ENCODE peak calls at places on chromosomes 7 and 10, in ten cellular contexts. One of them, this sample, is unnamed.

GRCh38 chr7:117269417-117269816 is 53.4 kb downstream of the WNT2 start:
- DNase-seq in activated effector memory CD4-positive, alpha-beta T cell treated with Interleukin-2 at 50 U/mL for 16 hours: no peak
- DNase-seq in choroid plexus epithelial cell: peak; percentile 91
- DNase-seq in GM13977: no peak
- DNase-seq in T-helper 9 cell: no peak
- DNase-seq in AG09319: peak; percentile 62
- DNase-seq in IMR-90: peak; percentile 98
- DNase-seq in kidney tubule cell: peak; percentile 96
- DNase-seq in NCI-H345: no peak
- DNase-seq in EL: peak; percentile 90
- DNase-seq in this sample: no peak

GRCh38 chr7:28685291-28685659 is 272.9 kb downstream of the TRIL start:
- DNase-seq in IMR-90: no peak
- DNase-seq in choroid plexus epithelial cell: no peak
- DNase-seq in GM13977: no peak
- DNase-seq in EL: no peak
- DNase-seq in activated effector memory CD4-positive, alpha-beta T cell treated with Interleukin-2 at 50 U/mL for 16 hours: no peak
- DNase-seq in NCI-H345: no peak
- DNase-seq in AG09319: no peak
- DNase-seq in T-helper 9 cell: no peak
- DNase-seq in kidney tubule cell: peak; percentile 25
- DNase-seq in this sample: no peak

GRCh38 chr10:88288621-88289059 is 294.5 kb downstream of the RNLS start:
- DNase-seq in NCI-H345: no peak
- DNase-seq in GM13977: peak; percentile 10
- DNase-seq in T-helper 9 cell: no peak
- DNase-seq in activated effector memory CD4-positive, alpha-beta T cell treated with Interleukin-2 at 50 U/mL for 16 hours: no peak
- DNase-seq in choroid plexus epithelial cell: no peak
- DNase-seq in IMR-90: no peak
- DNase-seq in EL: no peak
- DNase-seq in kidney tubule cell: no peak
- DNase-seq in AG09319: no peak
- DNase-seq in this sample: peak; percentile 24

GRCh38 chr10:97321807-97322195 is 2.7 kb downstream of the FRAT1 start:
- DNase-seq in EL: no peak
- DNase-seq in choroid plexus epithelial cell: no peak
- DNase-seq in AG09319: no peak
- DNase-seq in GM13977: no peak
- DNase-seq in NCI-H345: peak; percentile 32
- DNase-seq in activated effector memory CD4-positive, alpha-beta T cell treated with Interleukin-2 at 50 U/mL for 16 hours: no peak
- DNase-seq in T-helper 9 cell: no peak
- DNase-seq in kidney tubule cell: no peak
- DNase-seq in IMR-90: no peak
- DNase-seq in this sample: no peak

GRCh38 chr7:50266893-50267386 is 37.6 kb upstream of the IKZF1 start:
- DNase-seq in activated effector memory CD4-positive, alpha-beta T cell treated with Interleukin-2 at 50 U/mL for 16 hours: peak; percentile 79
- DNase-seq in EL: no peak
- DNase-seq in T-helper 9 cell: peak; percentile 55
- DNase-seq in kidney tubule cell: no peak
- DNase-seq in AG09319: no peak
- DNase-seq in IMR-90: no peak
- DNase-seq in NCI-H345: no peak
- DNase-seq in choroid plexus epithelial cell: no peak
- DNase-seq in GM13977: peak; percentile 28
- DNase-seq in this sample: peak; percentile 37

GRCh38 chr10:133202778-133203651 is 27.0 kb upstream of the UTF1 start:
- DNase-seq in activated effector memory CD4-positive, alpha-beta T cell treated with Interleukin-2 at 50 U/mL for 16 hours: no peak
- DNase-seq in choroid plexus epithelial cell: no peak
- DNase-seq in IMR-90: no peak
- DNase-seq in AG09319: no peak
- DNase-seq in GM13977: no peak
- DNase-seq in NCI-H345: no peak
- DNase-seq in kidney tubule cell: no peak
- DNase-seq in EL: no peak
- DNase-seq in T-helper 9 cell: no peak
- DNase-seq in this sample: no peak

GRCh38 chr10:100186253-100186780 is 488 bp upstream of the ERLIN1 start:
- DNase-seq in kidney tubule cell: peak; percentile 57
- DNase-seq in EL: no peak
- DNase-seq in AG09319: no peak
- DNase-seq in choroid plexus epithelial cell: peak; percentile 65
- DNase-seq in NCI-H345: peak; percentile 32
- DNase-seq in IMR-90: peak; percentile 41
- DNase-seq in GM13977: no peak
- DNase-seq in activated effector memory CD4-positive, alpha-beta T cell treated with Interleukin-2 at 50 U/mL for 16 hours: no peak
- DNase-seq in T-helper 9 cell: no peak
- DNase-seq in this sample: no peak

GRCh38 chr10:6409982-6410694 is 169.9 kb downstream of the PRKCQ start:
- DNase-seq in activated effector memory CD4-positive, alpha-beta T cell treated with Interleukin-2 at 50 U/mL for 16 hours: peak; percentile 39
- DNase-seq in NCI-H345: no peak
- DNase-seq in IMR-90: peak; percentile 76
- DNase-seq in kidney tubule cell: peak; percentile 45
- DNase-seq in GM13977: no peak
- DNase-seq in AG09319: no peak
- DNase-seq in T-helper 9 cell: peak; percentile 30
- DNase-seq in EL: peak; percentile 34
- DNase-seq in choroid plexus epithelial cell: peak; percentile 83
- DNase-seq in this sample: no peak

GRCh38 chr10:119782981-119783664 is 57.3 kb downstream of the INPP5F start:
- DNase-seq in IMR-90: no peak
- DNase-seq in AG09319: no peak
- DNase-seq in kidney tubule cell: no peak
- DNase-seq in T-helper 9 cell: no peak
- DNase-seq in choroid plexus epithelial cell: no peak
- DNase-seq in activated effector memory CD4-positive, alpha-beta T cell treated with Interleukin-2 at 50 U/mL for 16 hours: no peak
- DNase-seq in EL: no peak
- DNase-seq in NCI-H345: no peak
- DNase-seq in GM13977: no peak
- DNase-seq in this sample: no peak

GRCh38 chr10:35493196-35494118 is 111.7 kb upstream of the GJD4 start:
- DNase-seq in NCI-H345: no peak
- DNase-seq in activated effector memory CD4-positive, alpha-beta T cell treated with Interleukin-2 at 50 U/mL for 16 hours: no peak
- DNase-seq in GM13977: no peak
- DNase-seq in choroid plexus epithelial cell: no peak
- DNase-seq in IMR-90: peak; percentile 17
- DNase-seq in kidney tubule cell: no peak
- DNase-seq in AG09319: no peak
- DNase-seq in T-helper 9 cell: no peak
- DNase-seq in EL: no peak
- DNase-seq in this sample: no peak